ENCODE peak calls at places on chromosomes 5 and 9, in four cellular contexts. G, S, B and V are unnamed samples. For H3K4me1, the result is how much of the 10 kb centered on the place peaks cover.

GRCh38 chr9:133141833-133142594 is 21.0 kb upstream of the RALGDS start:
- DNase-seq in G (no peak), S (no peak), B (no peak), V (no peak)

GRCh38 chr5:120254385-120254784 is 209.7 kb upstream of the PRR16 start:
- DNase-seq in G (no peak), S (no peak), B (no peak), V (no peak)

GRCh38 chr5:107889387-107889786 is 218.7 kb upstream of the EFNA5 start:
- DNase-seq in G (no peak), S (no peak), B (peak), V (peak)

GRCh38 chr5:138936-139335 is 47.0 kb downstream of the PLEKHG4B start:
- DNase-seq in G (no peak), S (no peak), B (no peak), V (no peak)

GRCh38 chr5:169085656-169086055 is 215.3 kb downstream of the SLIT3 start:
- DNase-seq in G (no peak), S (no peak), B (no peak), V (no peak)

GRCh38 chr5:171401167-171401947 is 13.7 kb downstream of the NPM1 start:
- DNase-seq in G (no peak), S (no peak), B (no peak), V (no peak)

GRCh38 chr9:122151267-122151828 is 8.2 kb downstream of the NDUFA8 start:
- DNase-seq in G (no peak), S (no peak), B (no peak), V (no peak)

GRCh38 chr5:68381909-68382308 is 166.4 kb downstream of the PIK3R1 start:
- DNase-seq in G (no peak), S (no peak), B (no peak), V (no peak)

GRCh38 chr5:121315786-121316185 is 535.9 kb upstream of the FTMT start:
- DNase-seq in G (no peak), S (no peak), B (no peak), V (no peak)

GRCh38 chr9:117344892-117345660 is 69.8 kb downstream of the ASTN2 start:
- DNase-seq in G (no peak), S (peak), B (no peak), V (no peak)

GRCh38 chr9:114513952-114514267 is 8.6 kb upstream of the WHRN start:
- DNase-seq in G (no peak), S (no peak), B (no peak), V (no peak)

GRCh38 chr9:31140316-31140715 is 1244.1 kb upstream of the ACO1 start:
- DNase-seq in G (no peak), S (no peak), B (no peak), V (no peak)

GRCh38 chr5:62134811-62135210 is 171.2 kb upstream of the KIF2A start:
- DNase-seq in G (no peak), S (no peak), B (no peak), V (no peak)

GRCh38 chr5:139655727-139656271 is 7.7 kb downstream of the CXXC5 start:
- DNase-seq in G (no peak), S (no peak), B (peak), V (no peak)

GRCh38 chr9:119793272-119793671 is 424.0 kb upstream of the BRINP1 start:
- DNase-seq in G (no peak), S (no peak), B (no peak), V (no peak)

GRCh38 chr5:178211095-178212048 is 7.0 kb downstream of the HNRNPAB start:
- DNase-seq in G (no peak), S (no peak), B (no peak), V (no peak)

GRCh38 chr5:14545308-14545707 is 36.3 kb upstream of the OTULINL start:
- DNase-seq in G (no peak), S (no peak), B (no peak), V (peak)

GRCh38 chr5:31427013-31427783 is 104.7 kb downstream of the DROSHA start:
- DNase-seq in G (no peak), S (no peak), B (no peak), V (no peak)

GRCh38 chr9:125126019-125126746 is 17.1 kb downstream of the SCAI start:
- DNase-seq in G (peak), S (peak), B (peak), V (no peak)

GRCh38 chr9:36543916-36544315 is 28.8 kb upstream of the MELK start:
- DNase-seq in G (no peak), S (no peak), B (no peak), V (no peak)

GRCh38 chr5:23389543-23390215 is 117.7 kb upstream of the PRDM9 start:
- DNase-seq in G (no peak), S (peak), B (no peak), V (no peak)

GRCh38 chr5:106269252-106269843 is 1401.4 kb downstream of the EFNA5 start:
- DNase-seq in G (no peak), S (no peak), B (peak), V (peak)

GRCh38 chr5:61333351-61334223 is 1.5 kb downstream of the ZSWIM6 start:
- DNase-seq in G (peak), S (peak), B (no peak), V (peak)

GRCh38 chr5:13745508-13745907 is 199.0 kb downstream of the DNAH5 start:
- DNase-seq in G (no peak), S (no peak), B (peak), V (no peak)

GRCh38 chr9:25205285-25205684 is 473.0 kb downstream of the TUSC1 start:
- DNase-seq in G (no peak), S (no peak), B (no peak), V (no peak)

GRCh38 chr5:29744618-29745017 is 1448.9 kb upstream of the CDH6 start:
- DNase-seq in G (no peak), S (no peak), B (no peak), V (no peak)

GRCh38 chr9:117136461-117136860 is 278.4 kb downstream of the ASTN2 start:
- DNase-seq in G (no peak), S (no peak), B (no peak), V (no peak)

DNA sequence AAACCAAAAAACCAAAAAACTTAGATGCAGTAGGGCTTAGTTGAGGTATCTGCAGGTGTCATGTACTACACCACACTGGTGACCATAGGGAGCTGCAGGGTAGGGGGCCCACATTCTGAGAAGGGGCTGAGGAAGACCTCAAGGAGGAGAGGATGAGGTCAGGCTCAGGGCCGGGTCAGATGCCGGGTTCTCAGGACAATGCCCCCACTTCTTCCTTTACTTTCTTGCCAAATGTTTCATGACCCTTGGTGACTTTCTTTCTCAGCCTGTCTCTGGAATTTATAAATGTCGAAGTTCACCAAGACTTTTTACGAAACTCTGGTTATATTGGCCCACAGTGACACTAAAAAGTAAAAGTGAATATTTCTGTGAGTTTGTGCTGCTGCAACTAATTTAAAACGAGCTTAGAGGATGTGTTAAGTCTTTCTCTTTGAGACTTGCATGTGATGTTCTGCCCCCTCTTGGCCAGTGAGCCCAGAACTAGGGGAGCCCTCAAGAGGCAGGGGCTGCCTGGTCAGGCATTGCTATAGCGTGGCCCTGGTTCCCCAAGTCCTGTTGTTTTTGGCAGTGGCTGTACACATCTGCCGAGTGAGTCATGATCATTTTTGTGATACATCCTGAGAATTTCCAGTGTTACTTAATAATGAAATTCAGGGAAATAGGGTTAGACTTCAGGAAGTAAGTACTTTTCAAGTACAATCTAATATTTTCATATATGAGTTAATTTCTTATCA is 11.2 kb downstream of the ACO1 start:
- DNase-seq in G (no peak), S (no peak), B (peak), V (no peak)
- H3K4me1 ChIP-seq in G (under half), S (under half), B (under half), V (under half)

GRCh38 chr5:57317341-57317740 is 143.5 kb downstream of the GPBP1 start:
- DNase-seq in G (no peak), S (no peak), B (no peak), V (peak)

GRCh38 chr5:57316798-57317327 is 143.0 kb downstream of the GPBP1 start:
- DNase-seq in G (no peak), S (no peak), B (peak), V (peak)

GRCh38 chr5:57318251-57318650 is 144.4 kb downstream of the GPBP1 start:
- DNase-seq in G (no peak), S (no peak), B (no peak), V (peak)

GRCh38 chr5:57320552-57320951 is 146.7 kb downstream of the GPBP1 start:
- DNase-seq in G (no peak), S (no peak), B (no peak), V (no peak)

DNA sequence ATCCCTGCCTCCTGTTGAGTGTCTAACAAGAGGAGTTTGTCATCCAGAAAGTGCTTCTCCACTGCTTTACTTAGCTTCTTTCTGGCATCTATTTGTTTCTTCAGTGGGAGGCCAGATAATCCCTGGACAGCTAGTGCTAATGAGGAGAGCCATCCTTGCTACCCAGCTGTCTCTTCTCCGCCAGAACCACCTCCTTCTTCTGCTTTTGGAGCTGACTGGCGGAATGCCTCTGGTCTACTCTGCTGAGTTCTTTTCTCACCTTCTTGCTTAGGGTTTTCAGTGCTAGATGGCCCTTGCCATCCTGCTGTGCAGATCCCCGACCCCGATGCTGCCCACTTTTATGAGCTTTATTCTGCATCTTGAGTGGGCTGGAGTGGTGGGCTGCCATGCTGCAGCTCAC is 145.8 kb downstream of the GPBP1 start:
- DNase-seq in G (no peak), S (no peak), B (no peak), V (no peak)
- H4K91ac ChIP-seq in G (no peak), S (no peak), B (peak), V (no peak)

GRCh38 chr5:134610715-134611114 is 21.9 kb downstream of the SAR1B start:
- DNase-seq in G (no peak), S (no peak), B (no peak), V (no peak)
- H3K4me1 ChIP-seq in G (under half), S (under half), B (under half), V (under half)

DNA sequence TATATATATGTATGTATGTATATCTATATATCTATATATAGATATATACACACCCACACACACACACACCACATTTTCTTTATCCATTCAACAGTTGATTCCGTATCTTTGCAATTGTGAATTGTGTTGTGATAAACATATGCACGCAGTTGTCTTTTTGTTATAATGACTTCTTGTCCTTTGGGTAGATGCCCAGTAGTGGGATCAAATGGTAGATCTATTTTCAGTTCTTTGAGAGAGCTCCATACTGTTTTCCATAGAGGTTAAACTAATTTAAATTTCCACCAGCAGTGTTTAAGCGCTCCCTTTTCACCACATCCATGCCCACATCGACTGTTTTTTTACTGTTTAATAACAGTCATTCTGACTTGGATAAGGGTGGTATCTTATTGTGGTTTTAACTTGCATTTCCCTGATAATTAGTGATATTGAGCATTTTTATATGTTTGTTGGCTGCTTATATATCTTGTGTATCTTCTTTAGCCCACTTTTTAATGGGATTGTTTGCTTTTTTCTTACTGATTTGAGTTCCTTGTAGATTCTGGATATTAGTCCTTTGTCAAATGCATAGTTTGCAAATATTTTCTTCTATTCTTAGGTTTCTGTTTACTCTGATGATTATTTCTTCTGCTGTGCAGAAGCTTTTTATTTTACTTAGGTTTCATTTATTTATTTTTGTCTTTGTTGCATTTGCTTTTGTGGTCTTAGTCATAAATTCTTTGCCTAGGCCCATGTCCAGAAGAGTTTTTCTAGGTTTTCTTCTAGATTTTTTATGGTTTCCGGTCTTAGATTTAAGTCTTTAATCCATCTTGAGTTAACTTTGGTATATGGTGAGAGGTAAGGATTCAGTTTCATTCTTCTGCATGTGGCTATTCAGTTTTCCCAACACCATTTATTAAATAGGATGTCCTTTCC is 82.3 kb downstream of the SH3RF2 start:
- DNase-seq in G (no peak), S (no peak), B (no peak), V (no peak)
- H4K91ac ChIP-seq in G (no peak), S (no peak), B (no peak), V (no peak)

DNA sequence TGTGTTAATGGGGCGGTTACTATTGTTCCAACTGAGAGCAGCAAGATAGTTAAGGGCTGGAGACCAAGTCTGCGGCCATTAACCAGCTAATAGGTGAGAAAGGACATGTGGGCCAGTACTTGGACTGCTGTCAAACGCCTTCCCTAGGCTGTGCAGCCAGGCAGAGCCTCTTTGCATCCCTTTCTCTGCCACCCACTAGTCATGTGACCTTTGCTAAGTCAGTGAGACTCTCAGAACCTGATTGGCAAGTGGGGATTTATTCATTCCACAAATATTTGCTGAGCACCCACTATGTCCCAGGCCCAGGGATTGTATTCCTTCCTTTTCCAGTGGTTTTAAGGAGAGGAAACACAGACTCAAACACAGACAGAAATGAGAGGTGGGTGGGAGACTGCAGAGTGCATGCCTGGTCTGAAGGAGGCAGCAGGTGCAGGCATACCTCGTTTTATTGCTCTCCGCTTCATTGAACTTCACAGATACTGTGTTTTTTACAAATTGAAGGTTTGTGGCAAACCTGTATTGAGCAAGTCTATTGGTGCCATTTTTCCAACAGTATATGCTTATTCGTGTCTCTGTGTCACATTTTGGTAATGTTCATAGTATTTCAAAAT is 71.6 kb upstream of the GALNT10 start:
- DNase-seq in G (no peak), S (no peak), B (peak), V (no peak)
- H3K4me1 ChIP-seq in G (under half), S (under half), B (under half), V (under half)

GRCh38 chr5:9512452-9512851 is 33.4 kb downstream of the SEMA5A start:
- DNase-seq in G (no peak), S (no peak), B (peak), V (no peak)
- H4K91ac ChIP-seq in G (no peak), S (no peak), B (no peak), V (no peak)

DNA sequence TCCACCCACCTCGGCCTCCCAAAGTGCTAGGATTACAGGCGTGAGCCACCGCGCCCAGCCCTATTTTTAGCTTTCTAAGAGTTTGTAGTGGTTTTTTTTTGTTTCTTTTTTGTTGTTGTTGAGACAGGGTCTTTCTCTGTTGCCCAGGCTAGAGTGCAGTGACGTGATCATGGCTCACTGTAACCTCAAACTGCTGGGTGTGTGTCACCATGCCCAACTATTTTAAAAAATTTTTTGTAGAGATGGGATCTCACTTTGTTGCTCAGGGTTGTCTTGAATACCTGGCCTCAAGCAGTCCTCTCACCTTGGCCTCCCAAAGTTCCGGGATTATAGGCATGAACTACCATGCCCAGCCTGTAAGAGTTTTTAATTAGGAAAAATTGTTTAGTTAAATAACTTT is 145.3 kb upstream of the SH3GL2 start:
- DNase-seq in G (no peak), S (no peak), B (no peak), V (peak)
- H3K4me1 ChIP-seq in G (under half), S (under half), B (under half), V (under half)

GRCh38 chr5:73917433-73917832 is 291.4 kb downstream of the ARHGEF28 start:
- DNase-seq in G (no peak), S (no peak), B (no peak), V (no peak)
- H4K91ac ChIP-seq in G (no peak), S (no peak), B (no peak), V (no peak)